ENCODE peak calls at places on chromosome 3, in four cellular contexts. One of them, this sample, is unnamed. For H4K20me1, the result is how much of the 10 kb centered on the place peaks cover.

GRCh38 chr3:129623447-129624118 is 17.1 kb upstream of the PLXND1 start:
- DNase-seq in H1: no peak
- DNase-seq in HepG2: no peak
- DNase-seq in K562: no peak
- DNase-seq in this sample: peak

GRCh38 chr3:32951410-32951811 is at the start of gene CCR4:
- DNase-seq in H1: no peak
- DNase-seq in HepG2: no peak
- DNase-seq in K562: peak
- DNase-seq in this sample: peak

GRCh38 chr3:21665444-21665843 is 85.6 kb downstream of the ZNF385D start:
- DNase-seq in H1: no peak
- DNase-seq in HepG2: no peak
- DNase-seq in K562: no peak
- DNase-seq in this sample: no peak

GRCh38 chr3:187210555-187211327 is 13.5 kb downstream of the RTP1 start:
- DNase-seq in H1: no peak
- DNase-seq in HepG2: no peak
- DNase-seq in K562: peak
- DNase-seq in this sample: no peak

GRCh38 chr3:153977148-153977547 is 144.0 kb upstream of the ARHGEF26 start:
- DNase-seq in H1: no peak
- DNase-seq in HepG2: no peak
- DNase-seq in K562: no peak
- DNase-seq in this sample: peak

GRCh38 chr3:150215616-150216015 is 192.5 kb upstream of the TSC22D2 start:
- DNase-seq in H1: no peak
- DNase-seq in HepG2: no peak
- DNase-seq in K562: no peak
- DNase-seq in this sample: no peak

GRCh38 chr3:4866841-4867240 is 112.4 kb upstream of the BHLHE40 start:
- DNase-seq in H1: no peak
- DNase-seq in HepG2: no peak
- DNase-seq in K562: no peak
- DNase-seq in this sample: peak

GRCh38 chr3:104018541-104018940 is 1348.2 kb upstream of the ALCAM start:
- DNase-seq in H1: no peak
- DNase-seq in HepG2: no peak
- DNase-seq in K562: no peak
- DNase-seq in this sample: no peak

GRCh38 chr3:112390783-112391641 is 58.1 kb downstream of the CD200 start:
- DNase-seq in H1: peak
- DNase-seq in HepG2: no peak
- DNase-seq in K562: no peak
- DNase-seq in this sample: peak

GRCh38 chr3:125957674-125958510 is 11.1 kb upstream of the ROPN1B start:
- DNase-seq in H1: no peak
- DNase-seq in HepG2: no peak
- DNase-seq in K562: peak
- DNase-seq in this sample: no peak

GRCh38 chr3:172040078-172040975 is 949 bp downstream of the FNDC3B start:
- DNase-seq in H1: no peak
- DNase-seq in HepG2: peak
- DNase-seq in K562: peak
- DNase-seq in this sample: peak

GRCh38 chr3:119794971-119795612 is 13.2 kb downstream of the NR1I2 start:
- DNase-seq in H1: peak
- DNase-seq in HepG2: peak
- DNase-seq in K562: peak
- DNase-seq in this sample: peak

GRCh38 chr3:187742351-187743171 is 2.7 kb downstream of the BCL6 start:
- DNase-seq in H1: no peak
- DNase-seq in HepG2: no peak
- DNase-seq in K562: peak
- DNase-seq in this sample: no peak

GRCh38 chr3:18725668-18726407 is 300.7 kb upstream of the SATB1 start:
- DNase-seq in H1: no peak
- DNase-seq in HepG2: no peak
- DNase-seq in K562: no peak
- DNase-seq in this sample: no peak

GRCh38 chr3:18744472-18744871 is 319.3 kb upstream of the SATB1 start:
- DNase-seq in H1: no peak
- DNase-seq in HepG2: no peak
- DNase-seq in K562: no peak
- DNase-seq in this sample: no peak

GRCh38 chr3:133136114-133137041 is 98.2 kb downstream of the TMEM108 start:
- DNase-seq in H1: no peak
- DNase-seq in HepG2: no peak
- DNase-seq in K562: no peak
- DNase-seq in this sample: no peak

GRCh38 chr3:138909904-138910303 is 37.0 kb downstream of the FOXL2 start:
- DNase-seq in H1: no peak
- DNase-seq in HepG2: peak
- DNase-seq in K562: no peak
- DNase-seq in this sample: no peak

GRCh38 chr3:53545365-53546031 is 51.1 kb downstream of the CACNA1D start:
- DNase-seq in H1: no peak
- DNase-seq in HepG2: no peak
- DNase-seq in K562: no peak
- DNase-seq in this sample: no peak

GRCh38 chr3:124277516-124277890 is 285.6 kb upstream of the ROPN1 start:
- DNase-seq in H1: no peak
- DNase-seq in HepG2: no peak
- DNase-seq in K562: no peak
- DNase-seq in this sample: peak

GRCh38 chr3:127105587-127105986 is 87.3 kb upstream of the PRR23E start:
- DNase-seq in H1: no peak
- DNase-seq in HepG2: no peak
- DNase-seq in K562: no peak
- DNase-seq in this sample: no peak

GRCh38 chr3:146594843-146595482 is 10.2 kb downstream of the PLSCR5 start:
- DNase-seq in H1: no peak
- DNase-seq in HepG2: peak
- DNase-seq in K562: peak
- DNase-seq in this sample: peak

GRCh38 chr3:195189821-195190220 is 81.1 kb downstream of the XXYLT1 start:
- DNase-seq in H1: no peak
- DNase-seq in HepG2: no peak
- DNase-seq in K562: no peak
- DNase-seq in this sample: peak

GRCh38 chr3:172133830-172134229 is 94.5 kb downstream of the FNDC3B start:
- DNase-seq in H1: no peak
- DNase-seq in HepG2: no peak
- DNase-seq in K562: no peak
- DNase-seq in this sample: no peak

GRCh38 chr3:71652786-71653419 is 69.4 kb upstream of the FOXP1 start:
- DNase-seq in H1: no peak
- DNase-seq in HepG2: peak
- DNase-seq in K562: peak
- DNase-seq in this sample: peak

GRCh38 chr3:157233923-157234322 is 74.0 kb upstream of the CCNL1 start:
- DNase-seq in H1: no peak
- DNase-seq in HepG2: no peak
- DNase-seq in K562: no peak
- DNase-seq in this sample: no peak

GRCh38 chr3:187568171-187568570 is 102.0 kb downstream of the SST start:
- DNase-seq in H1: no peak
- DNase-seq in HepG2: no peak
- DNase-seq in K562: no peak
- DNase-seq in this sample: no peak

GRCh38 chr3:189123595-189124387 is 48.0 kb upstream of the TPRG1 start:
- DNase-seq in H1: no peak
- DNase-seq in HepG2: no peak
- DNase-seq in K562: no peak
- DNase-seq in this sample: no peak

GRCh38 chr3:151538706-151539403 is 78.0 kb upstream of the IGSF10 start:
- DNase-seq in H1: no peak
- DNase-seq in HepG2: no peak
- DNase-seq in K562: peak
- DNase-seq in this sample: no peak

GRCh38 chr3:108391917-108392585 is 95.7 kb downstream of the HHLA2 start:
- DNase-seq in H1: no peak
- DNase-seq in HepG2: no peak
- DNase-seq in K562: no peak
- DNase-seq in this sample: no peak

GRCh38 chr3:49928511-49929017 is 1.0 kb downstream of the MON1A start:
- DNase-seq in H1: no peak
- DNase-seq in HepG2: no peak
- DNase-seq in K562: no peak
- DNase-seq in this sample: no peak

GRCh38 chr3:49926117-49926728 is 3.4 kb downstream of the MON1A start:
- DNase-seq in H1: no peak
- DNase-seq in HepG2: no peak
- DNase-seq in K562: no peak
- DNase-seq in this sample: no peak

GRCh38 chr3:49925485-49925884 is 4.1 kb downstream of the MON1A start:
- DNase-seq in H1: no peak
- DNase-seq in HepG2: no peak
- DNase-seq in K562: no peak
- DNase-seq in this sample: no peak

GRCh38 chr3:49927798-49928197 is 1.8 kb downstream of the MON1A start:
- DNase-seq in H1: no peak
- DNase-seq in HepG2: peak
- DNase-seq in K562: no peak
- DNase-seq in this sample: no peak

DNA sequence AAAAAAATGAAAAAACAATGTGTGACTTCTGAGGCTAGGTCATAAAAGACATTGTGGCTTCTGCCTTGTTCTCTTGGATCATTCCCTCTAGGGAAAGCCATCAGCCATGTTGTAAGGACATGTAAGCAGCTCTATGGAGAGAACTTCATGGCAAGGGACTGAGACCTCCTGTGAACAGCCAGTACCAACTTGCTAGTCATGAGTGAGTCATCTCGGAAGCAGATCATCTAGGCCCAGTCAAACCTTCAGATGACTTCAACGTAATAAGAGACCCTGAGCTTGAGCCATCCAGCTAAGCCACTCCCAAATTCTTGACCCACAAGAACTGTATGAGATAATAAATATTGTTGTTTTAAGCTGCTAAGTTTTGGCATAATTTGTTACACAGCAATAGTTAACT is 4.9 kb downstream of the MON1A start:
- DNase-seq in H1: no peak
- DNase-seq in HepG2: no peak
- DNase-seq in K562: peak
- DNase-seq in this sample: peak
- TF ChIP-seq JUN in H1: no peak
- TF ChIP-seq JUN in HepG2: no peak
- TF ChIP-seq JUN in K562: peak
- TF ChIP-seq JUN in this sample: peak

GRCh38 chr3:51705276-51706020 is 1.4 kb upstream of the GRM2 start:
- DNase-seq in H1: no peak
- DNase-seq in HepG2: no peak
- DNase-seq in K562: no peak
- DNase-seq in this sample: no peak
- H4K20me1 ChIP-seq in H1: under half
- H4K20me1 ChIP-seq in HepG2: under half
- H4K20me1 ChIP-seq in K562: under half
- H4K20me1 ChIP-seq in this sample: under half

GRCh38 chr3:67292356-67293225 is 294.5 kb downstream of the KBTBD8 start:
- DNase-seq in H1: no peak
- DNase-seq in HepG2: peak
- DNase-seq in K562: no peak
- DNase-seq in this sample: no peak
- TF ChIP-seq JUN in H1: no peak
- TF ChIP-seq JUN in HepG2: no peak
- TF ChIP-seq JUN in K562: no peak
- TF ChIP-seq JUN in this sample: no peak

GRCh38 chr3:142003291-142003690 is 126.8 kb downstream of the ATP1B3 start:
- DNase-seq in H1: no peak
- DNase-seq in HepG2: no peak
- DNase-seq in K562: no peak
- DNase-seq in this sample: no peak

GRCh38 chr3:141994856-141995255 is 118.4 kb downstream of the ATP1B3 start:
- DNase-seq in H1: no peak
- DNase-seq in HepG2: no peak
- DNase-seq in K562: no peak
- DNase-seq in this sample: no peak

GRCh38 chr3:141996437-141996836 is 120.0 kb downstream of the ATP1B3 start:
- DNase-seq in H1: no peak
- DNase-seq in HepG2: no peak
- DNase-seq in K562: no peak
- DNase-seq in this sample: no peak

GRCh38 chr3:142000341-142000870 is 124.0 kb downstream of the ATP1B3 start:
- DNase-seq in H1: no peak
- DNase-seq in HepG2: no peak
- DNase-seq in K562: no peak
- DNase-seq in this sample: no peak

DNA sequence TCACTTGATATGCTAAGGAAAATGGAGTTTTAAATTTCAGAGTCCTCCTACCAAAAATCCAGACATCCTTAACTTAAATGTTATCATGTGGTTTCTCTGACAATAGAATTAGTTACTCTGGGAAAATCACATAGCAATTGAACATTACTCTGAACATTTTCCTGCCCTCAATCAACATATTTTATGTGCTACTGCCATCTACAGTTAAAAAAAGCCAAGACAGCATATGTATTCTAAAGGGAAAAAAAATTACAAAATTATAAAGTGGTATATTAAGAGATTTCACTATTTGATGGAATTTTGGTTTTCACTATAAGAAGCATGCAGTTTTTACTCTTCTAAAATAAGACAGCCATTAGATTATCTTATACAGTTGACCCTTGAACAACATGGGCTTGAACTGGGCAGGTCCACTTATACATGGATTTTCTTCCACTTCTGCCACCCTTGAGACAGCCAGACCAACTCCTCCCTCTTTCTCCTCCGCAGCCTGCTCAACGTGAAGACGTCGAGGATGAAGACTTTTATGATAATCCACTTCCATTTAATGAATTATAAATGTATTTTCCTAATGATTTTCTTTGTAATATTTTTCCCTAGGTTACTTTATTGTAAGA is 122.3 kb downstream of the ATP1B3 start:
- DNase-seq in H1: no peak
- DNase-seq in HepG2: peak
- DNase-seq in K562: no peak
- DNase-seq in this sample: peak
- H4K20me1 ChIP-seq in H1: under half
- H4K20me1 ChIP-seq in HepG2: under half
- H4K20me1 ChIP-seq in K562: under half
- H4K20me1 ChIP-seq in this sample: under half

DNA sequence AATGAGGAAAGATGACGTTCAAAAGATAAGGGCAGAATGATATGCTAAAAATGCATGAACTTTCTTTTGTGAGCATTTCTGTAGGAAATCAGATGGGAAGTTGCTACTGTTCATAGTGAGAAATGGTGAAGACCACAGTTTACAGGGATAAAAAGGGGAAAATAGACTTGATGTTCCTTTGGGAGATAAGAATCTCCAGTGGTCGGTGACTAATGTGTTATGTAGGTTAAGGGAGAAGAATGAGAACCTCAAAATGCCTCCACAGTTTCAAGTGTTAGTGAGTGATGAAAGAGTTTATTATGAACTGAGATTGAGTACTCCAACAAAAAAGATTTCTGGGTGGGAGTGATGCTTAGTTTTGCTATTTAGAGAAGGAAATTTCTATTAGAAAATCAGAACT is 247.2 kb downstream of the LSAMP start:
- DNase-seq in H1: no peak
- DNase-seq in HepG2: no peak
- DNase-seq in K562: no peak
- DNase-seq in this sample: no peak
- TF ChIP-seq JUN in H1: no peak
- TF ChIP-seq JUN in HepG2: no peak
- TF ChIP-seq JUN in K562: no peak
- TF ChIP-seq JUN in this sample: no peak